ENCODE peak calls at places on chromosome 22, in five cellular contexts. M, Y, G, R and I are unnamed samples.
A peak's percentile ranks its signal among the peaks of the same experiment; 100 is the strongest.

GRCh38 chr22:41568811-41569210 is 8.0 kb downstream of the CSDC2 start:
- DNase-seq in M (no peak), Y (no peak), G (peak; percentile 21), R (no peak), I (no peak)

GRCh38 chr22:19291580-19292261 is at the start of gene CLTCL1:
- DNase-seq in M (peak; percentile 100), Y (peak; percentile 36), G (peak; percentile 60), R (peak; percentile 52), I (peak; percentile 80)

GRCh38 chr22:33112606-33113005 is 54.4 kb upstream of the SYN3 start:
- DNase-seq in M (no peak), Y (no peak), G (peak; percentile 52), R (no peak), I (no peak)

GRCh38 chr22:37607010-37607911 is 1.4 kb upstream of the GGA1 start:
- DNase-seq in M (peak; percentile 88), Y (no peak), G (peak; percentile 91), R (peak; percentile 79), I (peak; percentile 76)

GRCh38 chr22:39454385-39454871 is 2.4 kb upstream of the MGAT3 start:
- DNase-seq in M (no peak), Y (no peak), G (no peak), R (no peak), I (no peak)

GRCh38 chr22:23404689-23405365 is 175.3 kb downstream of the IGLL1 start:
- DNase-seq in M (no peak), Y (no peak), G (no peak), R (no peak), I (peak; percentile 67)

GRCh38 chr22:19448739-19449421 is 1.4 kb upstream of the C22orf39 start:
- DNase-seq in M (peak; percentile 27), Y (no peak), G (no peak), R (no peak), I (no peak)

GRCh38 chr22:47245786-47246185 is 483.3 kb downstream of the TBC1D22A start:
- DNase-seq in M (no peak), Y (no peak), G (no peak), R (no peak), I (no peak)

GRCh38 chr22:19419464-19420178 is 11.9 kb downstream of the HIRA start:
- DNase-seq in M (no peak), Y (no peak), G (no peak), R (no peak), I (no peak)

GRCh38 chr22:23376256-23376655 is 195.9 kb downstream of the BCR start:
- DNase-seq in M (peak; percentile 69), Y (no peak), G (no peak), R (no peak), I (no peak)

GRCh38 chr22:48670747-48671146 is 1156.9 kb downstream of the BRD1 start:
- DNase-seq in M (no peak), Y (no peak), G (no peak), R (no peak), I (no peak)

GRCh38 chr22:26450453-26451185 is 21.6 kb downstream of the ASPHD2 start:
- DNase-seq in M (no peak), Y (no peak), G (no peak), R (no peak), I (no peak)

GRCh38 chr22:38751422-38752346 is 4.1 kb downstream of the SUN2 start:
- DNase-seq in M (no peak), Y (no peak), G (no peak), R (no peak), I (no peak)

GRCh38 chr22:36311386-36312085 is 58.6 kb downstream of the APOL1 start:
- DNase-seq in M (no peak), Y (no peak), G (no peak), R (no peak), I (no peak)

GRCh38 chr22:41739576-41739975 is 40.3 kb downstream of the MEI1 start:
- DNase-seq in M (no peak), Y (no peak), G (no peak), R (no peak), I (no peak)

GRCh38 chr22:20031732-20032406 is 11.0 kb downstream of the TANGO2 start:
- DNase-seq in M (no peak), Y (no peak), G (peak; percentile 14), R (no peak), I (no peak)

GRCh38 chr22:36435516-36436415 is 45.7 kb downstream of the TXN2 start:
- DNase-seq in M (no peak), Y (no peak), G (peak; percentile 50), R (no peak), I (no peak)